ENCODE peak calls at places on chromosomes 6 and 20, in eight cellular contexts. A is C1 segment of cervical spinal cord; J is heart left ventricle; S is iPS-NIHi11; D is Calu3; Y is fibroblast of gingiva; H is stimulated activated CD4-positive, alpha-beta T cell treated with anti-CD3 and anti-CD28 coated beads, Interleukin-1b, Interleukin-23, amount 100 ng/mL, for 24 hours; Z is activated CD4-positive, alpha-beta T cell treated with anti-CD3 and anti-CD28 coated beads, Interleukin-2, amount 50 U/mL, for 24 hours. U is an unnamed sample.

GRCh38 chr20:38165089-38165965 is at the start of gene TGM2:
- DNase-seq in A (no peak), J (peak; percentile 84), S (peak; percentile 87), D (peak; percentile 98), Y (peak; percentile 64), H (peak; percentile 25), Z (no peak), U (peak; percentile 71)

GRCh38 chr6:113361014-113361645 is 496.0 kb upstream of the MARCKS start:
- DNase-seq in A (no peak), J (no peak), S (no peak), D (peak; percentile 49), Y (peak; percentile 6), H (no peak), Z (no peak), U (no peak)

GRCh38 chr20:58293453-58293852 is 16.1 kb upstream of the RAB22A start:
- DNase-seq in A (no peak), J (peak; percentile 22), S (peak; percentile 73), D (no peak), Y (no peak), H (no peak), Z (no peak), U (no peak)

GRCh38 chr20:23928788-23929187 is 49.2 kb upstream of the CST5 start:
- DNase-seq in A (no peak), J (no peak), S (peak; percentile 46), D (no peak), Y (no peak), H (no peak), Z (no peak), U (no peak)

GRCh38 chr6:82614518-82614917 is 250.9 kb downstream of the TPBG start:
- DNase-seq in A (no peak), J (no peak), S (no peak), D (no peak), Y (no peak), H (no peak), Z (no peak), U (no peak)

GRCh38 chr20:54793270-54793992 is 318.0 kb downstream of the DOK5 start:
- DNase-seq in A (no peak), J (no peak), S (no peak), D (no peak), Y (no peak), H (no peak), Z (no peak), U (no peak)

GRCh38 chr6:118894425-118895240 is 681 bp downstream of the ASF1A start:
- DNase-seq in A (peak; percentile 47), J (peak; percentile 73), S (peak; percentile 64), D (peak; percentile 56), Y (peak; percentile 77), H (peak; percentile 27), Z (peak; percentile 26), U (peak; percentile 60)

GRCh38 chr6:46651766-46652165 is 852 bp downstream of the CYP39A1 start:
- DNase-seq in A (peak; percentile 48), J (no peak), S (no peak), D (no peak), Y (no peak), H (no peak), Z (no peak), U (no peak)

GRCh38 chr20:50193169-50193850 is 2.7 kb downstream of the CEBPB start:
- DNase-seq in A (no peak), J (no peak), S (no peak), D (no peak), Y (no peak), H (no peak), Z (no peak), U (peak; percentile 64)

GRCh38 chr6:123745877-123746276 is 57.8 kb upstream of the NKAIN2 start:
- DNase-seq in A (no peak), J (no peak), S (no peak), D (no peak), Y (peak; percentile 1), H (no peak), Z (no peak), U (no peak)

GRCh38 chr20:20024942-20025341 is 7.8 kb downstream of the NAA20 start:
- DNase-seq in A (no peak), J (no peak), S (no peak), D (no peak), Y (no peak), H (no peak), Z (no peak), U (no peak)

GRCh38 chr20:62489186-62489939 is 13.6 kb upstream of the GATA5 start:
- DNase-seq in A (no peak), J (no peak), S (no peak), D (no peak), Y (no peak), H (no peak), Z (no peak), U (no peak)

GRCh38 chr20:18971121-18971520 is 157.5 kb downstream of the SCP2D1 start:
- DNase-seq in A (no peak), J (no peak), S (no peak), D (no peak), Y (no peak), H (no peak), Z (no peak), U (no peak)

GRCh38 chr6:152368761-152369624 is 268.2 kb downstream of the SYNE1 start:
- DNase-seq in A (peak; percentile 25), J (peak; percentile 29), S (no peak), D (no peak), Y (no peak), H (no peak), Z (no peak), U (peak; percentile 70)

GRCh38 chr6:89063881-89064280 is 16.7 kb upstream of the PNRC1 start:
- DNase-seq in A (no peak), J (no peak), S (no peak), D (no peak), Y (no peak), H (no peak), Z (no peak), U (no peak)

GRCh38 chr6:120994573-120994967 is 339.7 kb downstream of the TBC1D32 start:
- DNase-seq in A (no peak), J (no peak), S (no peak), D (no peak), Y (no peak), H (no peak), Z (no peak), U (no peak)